ENCODE peak calls at places on chromosomes 4 and X, in seven cellular contexts. D is brain microvascular endothelial cell, N is AG08395, E is GM23338, X is fibroblast of lung, H is H9, V is GM19239. R is an unnamed sample.

GRCh38 chr4:154332681-154333421 is 158.7 kb downstream of the DCHS2 start:
- DNase-seq in D (peak; percentile 9), N (no peak), E (peak; percentile 94), X (peak; percentile 20), H (peak; percentile 88), V (peak; percentile 8), R (no peak)

GRCh38 chrX:34382416-34382815 is 250.3 kb upstream of the FAM47A start:
- DNase-seq in D (peak; percentile 77), N (peak; percentile 7), E (no peak), X (peak; percentile 73), H (no peak), V (no peak), R (no peak)

GRCh38 chrX:23668335-23668734 is 1.0 kb downstream of the PRDX4 start:
- DNase-seq in D (no peak), N (no peak), E (no peak), X (peak; percentile 4), H (no peak), V (no peak), R (no peak)

GRCh38 chr4:156870861-156871260 is 100.7 kb downstream of the PDGFC start:
- DNase-seq in D (no peak), N (no peak), E (no peak), X (no peak), H (no peak), V (no peak), R (no peak)

GRCh38 chr4:98938386-98938785 is 9.5 kb upstream of the EIF4E start:
- DNase-seq in D (peak; percentile 51), N (peak; percentile 62), E (no peak), X (peak; percentile 23), H (no peak), V (no peak), R (peak; percentile 7)

GRCh38 chr4:179145746-179146530 is 1703.7 kb upstream of the AGA start:
- DNase-seq in D (peak; percentile 2), N (no peak), E (no peak), X (peak; percentile 11), H (no peak), V (no peak), R (no peak)

GRCh38 chr4:128358231-128358902 is 70.8 kb upstream of the PGRMC2 start:
- DNase-seq in D (peak; percentile 76), N (peak; percentile 88), E (no peak), X (peak; percentile 80), H (no peak), V (no peak), R (no peak)

GRCh38 chr4:173333658-173334084 is 487 bp downstream of the HMGB2 start:
- DNase-seq in D (no peak), N (peak; percentile 14), E (peak; percentile 58), X (peak; percentile 39), H (peak; percentile 36), V (no peak), R (no peak)

GRCh38 chr4:101972791-101973190 is 182.3 kb downstream of the BANK1 start:
- DNase-seq in D (no peak), N (no peak), E (no peak), X (no peak), H (no peak), V (no peak), R (no peak)

GRCh38 chrX:14819766-14820165 is 53.1 kb downstream of the FANCB start:
- DNase-seq in D (no peak), N (no peak), E (no peak), X (no peak), H (no peak), V (no peak), R (no peak)

GRCh38 chrX:17613979-17614572 is 123.2 kb upstream of the SCML1 start:
- DNase-seq in D (no peak), N (no peak), E (no peak), X (peak; percentile 66), H (no peak), V (no peak), R (peak; percentile 42)

GRCh38 chr4:15695764-15696163 is 7.1 kb upstream of the BST1 start:
- DNase-seq in D (no peak), N (no peak), E (no peak), X (no peak), H (no peak), V (no peak), R (no peak)

GRCh38 chr4:170687751-170688150 is 598.0 kb upstream of the AADAT start:
- DNase-seq in D (no peak), N (no peak), E (peak; percentile 15), X (no peak), H (peak; percentile 42), V (no peak), R (no peak)

GRCh38 chr4:133186845-133187244 is 37.8 kb downstream of the PCDH10 start:
- DNase-seq in D (peak; percentile 1), N (no peak), E (no peak), X (no peak), H (no peak), V (no peak), R (no peak)

GRCh38 chrX:65745992-65746391 is 78.5 kb downstream of the MSN start:
- DNase-seq in D (no peak), N (no peak), E (peak; percentile 23), X (peak; percentile 10), H (no peak), V (no peak), R (no peak)

GRCh38 chr4:81351653-81352455 is 119.9 kb downstream of the RASGEF1B start:
- DNase-seq in D (peak; percentile 74), N (peak; percentile 50), E (peak; percentile 94), X (peak; percentile 90), H (peak; percentile 80), V (peak; percentile 9), R (peak; percentile 62)

GRCh38 chrX:72304877-72305276 is 837 bp downstream of the CITED1 start:
- DNase-seq in D (no peak), N (no peak), E (peak; percentile 28), X (no peak), H (no peak), V (no peak), R (no peak)

GRCh38 chr4:123125477-123125876 is 203.1 kb upstream of the NUDT6 start:
- DNase-seq in D (no peak), N (no peak), E (no peak), X (no peak), H (no peak), V (no peak), R (no peak)

GRCh38 chr4:83438719-83439118 is 16.9 kb downstream of the HELQ start:
- DNase-seq in D (no peak), N (no peak), E (no peak), X (no peak), H (no peak), V (no peak), R (no peak)

R was measured in Caco-2.